ENCODE peak calls at places on chromosomes 12 and 14, in seven cellular contexts. R, B, M, K, V, Y and E are unnamed samples.

GRCh38 chr12:52141306-52141705 is 50.5 kb downstream of the KRT80 start:
- DNase-seq in R (no peak), B (no peak), M (no peak), K (no peak), V (no peak), Y (no peak), E (no peak)

GRCh38 chr14:53613404-53614253 is 343.0 kb downstream of the BMP4 start:
- DNase-seq in R (no peak), B (no peak), M (peak), K (peak), V (peak), Y (no peak), E (no peak)

GRCh38 chr12:105352940-105353635 is 22.6 kb downstream of the C12orf75 start:
- DNase-seq in R (no peak), B (peak), M (no peak), K (no peak), V (no peak), Y (no peak), E (no peak)

GRCh38 chr14:93137864-93138263 is 22.1 kb upstream of the ITPK1 start:
- DNase-seq in R (no peak), B (peak), M (no peak), K (no peak), V (no peak), Y (no peak), E (no peak)

GRCh38 chr14:68796418-68797101 is 3.7 kb upstream of the ZFP36L1 start:
- DNase-seq in R (peak), B (no peak), M (no peak), K (peak), V (peak), Y (no peak), E (peak)

GRCh38 chr12:68792952-68793351 is 15.0 kb upstream of the MDM2 start:
- DNase-seq in R (peak), B (peak), M (peak), K (peak), V (no peak), Y (no peak), E (no peak)

GRCh38 chr14:50501642-50502041 is 30.7 kb downstream of the MAP4K5 start:
- DNase-seq in R (no peak), B (peak), M (no peak), K (no peak), V (no peak), Y (no peak), E (no peak)

GRCh38 chr14:65042731-65043372 is 56.2 kb downstream of the FNTB start:
- DNase-seq in R (peak), B (no peak), M (peak), K (no peak), V (no peak), Y (no peak), E (no peak)

GRCh38 chr14:96083667-96084320 is 44.6 kb downstream of the C14orf132 start:
- DNase-seq in R (no peak), B (no peak), M (no peak), K (no peak), V (no peak), Y (no peak), E (no peak)

GRCh38 chr12:124715121-124715990 is 147.9 kb upstream of the NCOR2 start:
- DNase-seq in R (no peak), B (no peak), M (no peak), K (peak), V (no peak), Y (no peak), E (no peak)

GRCh38 chr12:63978519-63978918 is 134.0 kb downstream of the SRGAP1 start:
- DNase-seq in R (no peak), B (peak), M (no peak), K (no peak), V (no peak), Y (no peak), E (no peak)

GRCh38 chr12:85627584-85627983 is 208.6 kb downstream of the RASSF9 start:
- DNase-seq in R (no peak), B (peak), M (no peak), K (no peak), V (no peak), Y (no peak), E (no peak)

GRCh38 chr12:45745861-45746277 is 16.4 kb downstream of the ARID2 start:
- DNase-seq in R (no peak), B (peak), M (no peak), K (no peak), V (no peak), Y (no peak), E (no peak)

GRCh38 chr12:553216-554000 is 93.7 kb downstream of the B4GALNT3 start:
- DNase-seq in R (no peak), B (no peak), M (no peak), K (no peak), V (peak), Y (no peak), E (no peak)

GRCh38 chr14:36524220-36524837 is 4.3 kb upstream of the NKX2-1 start:
- DNase-seq in R (no peak), B (no peak), M (no peak), K (no peak), V (no peak), Y (no peak), E (peak)

GRCh38 chr12:44247588-44247987 is 411.7 kb downstream of the TMEM117 start:
- DNase-seq in R (no peak), B (no peak), M (no peak), K (no peak), V (no peak), Y (peak), E (no peak)

GRCh38 chr12:50661300-50662120 is 102.4 kb upstream of the ATF1 start:
- DNase-seq in R (no peak), B (no peak), M (peak), K (no peak), V (no peak), Y (no peak), E (no peak)

GRCh38 chr14:98189521-98189920 is 1082.5 kb downstream of the BCL11B start:
- DNase-seq in R (no peak), B (no peak), M (no peak), K (no peak), V (peak), Y (no peak), E (no peak)

GRCh38 chr12:53452159-53453077 is 516 bp downstream of the PCBP2 start:
- DNase-seq in R (peak), B (peak), M (no peak), K (peak), V (peak), Y (peak), E (peak)

GRCh38 chr12:79690156-79690605 is 583 bp downstream of the PAWR start:
- DNase-seq in R (no peak), B (no peak), M (no peak), K (peak), V (no peak), Y (no peak), E (no peak)

GRCh38 chr12:59403259-59403932 is 192.4 kb upstream of the SLC16A7 start:
- DNase-seq in R (no peak), B (peak), M (no peak), K (peak), V (peak), Y (peak), E (no peak)

GRCh38 chr14:104357689-104358527 is 219.5 kb downstream of the KIF26A start:
- DNase-seq in R (peak), B (no peak), M (no peak), K (no peak), V (no peak), Y (no peak), E (no peak)

GRCh38 chr12:58393152-58393551 is 451.8 kb downstream of the ATP23 start:
- DNase-seq in R (no peak), B (peak), M (no peak), K (no peak), V (no peak), Y (no peak), E (no peak)

GRCh38 chr14:91897121-91897701 is 29.9 kb upstream of the TC2N start:
- DNase-seq in R (no peak), B (peak), M (no peak), K (no peak), V (no peak), Y (peak), E (no peak)

GRCh38 chr14:59187802-59188460 is 536 bp upstream of the DAAM1 start:
- DNase-seq in R (peak), B (peak), M (no peak), K (peak), V (peak), Y (no peak), E (no peak)

GRCh38 chr12:50753232-50753769 is 10.6 kb upstream of the ATF1 start:
- DNase-seq in R (peak), B (no peak), M (no peak), K (no peak), V (no peak), Y (no peak), E (no peak)

GRCh38 chr12:9706081-9706685 is 26.7 kb downstream of the CLECL1 start:
- DNase-seq in R (no peak), B (no peak), M (no peak), K (no peak), V (no peak), Y (no peak), E (no peak)

GRCh38 chr12:13203028-13203922 is 6.7 kb downstream of the EMP1 start:
- DNase-seq in R (peak), B (peak), M (no peak), K (peak), V (no peak), Y (peak), E (no peak)

GRCh38 chr12:67161322-67161918 is 107.7 kb upstream of the CAND1 start:
- DNase-seq in R (no peak), B (peak), M (no peak), K (peak), V (no peak), Y (peak), E (no peak)

GRCh38 chr14:32259368-32260013 is 56.4 kb upstream of the RNU6-8 start:
- DNase-seq in R (no peak), B (peak), M (peak), K (peak), V (no peak), Y (no peak), E (no peak)
- H3K4me3 ChIP-seq in R (no peak), B (no peak), M (no peak), K (no peak), V (no peak), Y (no peak), E (no peak)

GRCh38 chr12:116144384-116144783 is 133.1 kb downstream of the MED13L start:
- DNase-seq in R (no peak), B (no peak), M (no peak), K (no peak), V (no peak), Y (no peak), E (no peak)

GRCh38 chr12:116148844-116149243 is 128.6 kb downstream of the MED13L start:
- DNase-seq in R (no peak), B (no peak), M (no peak), K (no peak), V (no peak), Y (no peak), E (no peak)

GRCh38 chr12:116143883-116144266 is 133.6 kb downstream of the MED13L start:
- DNase-seq in R (no peak), B (peak), M (no peak), K (no peak), V (no peak), Y (no peak), E (no peak)

GRCh38 chr12:116145451-116145850 is 132.0 kb downstream of the MED13L start:
- DNase-seq in R (no peak), B (no peak), M (no peak), K (no peak), V (no peak), Y (no peak), E (no peak)

GRCh38 chr12:116146386-116146785 is 131.1 kb downstream of the MED13L start:
- DNase-seq in R (no peak), B (no peak), M (no peak), K (no peak), V (no peak), Y (no peak), E (no peak)
- H3K4me3 ChIP-seq in R (no peak), B (no peak), M (no peak), K (no peak), V (no peak), Y (no peak), E (no peak)

DNA sequence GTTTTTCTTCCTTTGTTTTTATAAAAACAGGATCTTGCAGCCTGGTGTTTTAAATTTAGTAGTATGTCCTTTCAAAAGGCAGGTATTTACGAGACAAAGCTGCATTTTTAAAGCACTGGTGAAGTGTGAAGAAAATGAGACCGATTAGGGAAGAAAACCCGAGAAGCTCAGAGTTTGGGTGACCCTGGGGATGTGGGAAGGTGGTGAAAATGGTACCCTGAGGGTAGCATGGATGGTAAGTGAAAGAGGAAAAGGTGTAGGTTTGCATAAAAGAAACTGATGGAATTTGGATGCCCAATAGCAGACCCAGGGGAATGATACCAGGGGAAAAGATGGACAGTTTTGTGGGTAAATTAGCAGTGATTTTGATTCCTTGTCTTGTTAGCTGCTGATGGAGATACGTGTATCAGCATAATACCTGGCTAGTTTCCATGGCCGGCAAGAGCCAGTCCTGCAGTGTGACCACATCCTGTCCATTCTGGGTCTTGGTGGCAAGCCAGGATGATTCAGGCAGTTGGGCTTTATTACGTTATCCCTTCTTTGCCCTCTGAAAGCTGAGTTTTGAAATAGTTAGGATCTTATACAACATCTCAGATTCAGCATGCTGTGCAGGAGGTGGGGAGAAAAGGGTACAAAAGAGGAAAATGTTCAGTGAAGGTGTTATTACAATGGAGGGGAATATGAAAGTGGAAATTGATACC is 8.9 kb downstream of the BICD1 start:
- DNase-seq in R (peak), B (peak), M (no peak), K (no peak), V (peak), Y (no peak), E (no peak)
- H3K4me3 ChIP-seq in R (no peak), B (no peak), M (no peak), K (no peak), V (no peak), Y (no peak), E (no peak)

DNA sequence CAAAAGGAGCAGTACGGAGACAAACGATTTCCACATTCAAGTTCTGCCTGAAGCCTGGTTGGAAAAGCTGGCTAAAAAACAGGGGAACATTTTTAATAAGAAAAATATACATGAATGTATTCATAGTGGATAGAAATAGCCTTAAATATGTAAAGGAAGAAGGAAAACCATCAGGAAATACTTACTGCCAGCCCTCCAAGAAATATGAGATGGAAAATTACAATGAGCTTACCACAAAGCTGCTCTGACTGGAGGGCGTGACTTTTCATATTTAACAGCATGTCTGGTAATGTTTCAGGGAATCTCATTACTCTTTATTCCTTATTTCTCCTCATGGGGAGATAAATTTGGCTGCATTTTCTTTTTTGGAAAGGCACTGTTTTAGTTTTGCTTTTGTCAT is 75.9 kb upstream of the ZDHHC17 start:
- DNase-seq in R (no peak), B (peak), M (no peak), K (no peak), V (no peak), Y (no peak), E (no peak)
- H3K4me3 ChIP-seq in R (no peak), B (no peak), M (no peak), K (no peak), V (no peak), Y (no peak), E (no peak)

DNA sequence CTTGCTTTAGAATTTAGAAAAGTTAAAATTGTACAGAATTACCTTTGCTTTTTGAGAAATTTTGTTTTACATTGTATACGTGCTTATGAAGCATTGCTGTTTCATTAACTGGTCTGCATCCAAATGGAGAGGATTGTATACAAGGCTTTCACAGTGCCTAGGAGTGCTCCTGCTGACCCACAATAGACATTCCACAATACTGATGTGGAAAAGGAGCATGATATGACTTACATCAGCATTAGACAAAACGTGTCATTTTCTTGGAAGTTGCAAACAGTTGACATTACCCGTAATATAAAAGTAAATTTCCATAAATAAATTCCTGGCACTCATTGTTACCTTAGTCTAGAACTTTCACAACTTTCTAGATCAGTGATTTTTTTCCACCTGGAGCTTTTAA is 1.9 kb downstream of the PRKD1 start:
- DNase-seq in R (no peak), B (peak), M (no peak), K (no peak), V (no peak), Y (no peak), E (no peak)
- H3K4me3 ChIP-seq in R (no peak), B (peak), M (no peak), K (no peak), V (no peak), Y (no peak), E (peak)

GRCh38 chr14:33957993-33958392 is 7.1 kb upstream of the EGLN3 start:
- DNase-seq in R (no peak), B (no peak), M (no peak), K (no peak), V (no peak), Y (no peak), E (no peak)

GRCh38 chr14:33957299-33957698 is 6.4 kb upstream of the EGLN3 start:
- DNase-seq in R (no peak), B (no peak), M (no peak), K (no peak), V (no peak), Y (no peak), E (no peak)

GRCh38 chr14:33958616-33959226 is 7.8 kb upstream of the EGLN3 start:
- DNase-seq in R (no peak), B (no peak), M (no peak), K (no peak), V (no peak), Y (no peak), E (no peak)

GRCh38 chr14:33962016-33962415 is 11.1 kb upstream of the EGLN3 start:
- DNase-seq in R (no peak), B (no peak), M (no peak), K (no peak), V (no peak), Y (no peak), E (peak)

GRCh38 chr14:33959692-33960151 is 8.8 kb upstream of the EGLN3 start:
- DNase-seq in R (no peak), B (no peak), M (no peak), K (no peak), V (no peak), Y (no peak), E (peak)
- H3K4me3 ChIP-seq in R (no peak), B (no peak), M (no peak), K (no peak), V (no peak), Y (no peak), E (no peak)

GRCh38 chr12:24534632-24535031 is 414.3 kb downstream of the BCAT1 start:
- DNase-seq in R (no peak), B (peak), M (no peak), K (no peak), V (no peak), Y (no peak), E (no peak)

GRCh38 chr12:24533953-24534352 is 414.9 kb downstream of the BCAT1 start:
- DNase-seq in R (no peak), B (no peak), M (no peak), K (no peak), V (no peak), Y (no peak), E (no peak)

GRCh38 chr12:24539646-24540045 is 409.3 kb downstream of the BCAT1 start:
- DNase-seq in R (no peak), B (no peak), M (no peak), K (no peak), V (no peak), Y (no peak), E (no peak)

GRCh38 chr12:24535334-24536019 is 413.4 kb downstream of the BCAT1 start:
- DNase-seq in R (no peak), B (no peak), M (no peak), K (no peak), V (no peak), Y (no peak), E (no peak)

GRCh38 chr12:24537241-24537860 is 411.6 kb downstream of the BCAT1 start:
- DNase-seq in R (no peak), B (no peak), M (no peak), K (no peak), V (no peak), Y (no peak), E (no peak)
- H3K4me3 ChIP-seq in R (no peak), B (no peak), M (no peak), K (no peak), V (no peak), Y (no peak), E (no peak)

GRCh38 chr14:20332946-20333782 is at the start of gene CCNB1IP1:
- DNase-seq in R (peak), B (peak), M (peak), K (peak), V (peak), Y (peak), E (peak)

GRCh38 chr14:20332386-20332945 is 613 bp downstream of the CCNB1IP1 start:
- DNase-seq in R (no peak), B (peak), M (no peak), K (no peak), V (no peak), Y (no peak), E (no peak)

GRCh38 chr14:20328705-20329104 is 4.4 kb downstream of the CCNB1IP1 start:
- DNase-seq in R (no peak), B (no peak), M (no peak), K (no peak), V (no peak), Y (no peak), E (no peak)

GRCh38 chr14:20329355-20329754 is 3.7 kb downstream of the CCNB1IP1 start:
- DNase-seq in R (no peak), B (no peak), M (no peak), K (no peak), V (no peak), Y (no peak), E (no peak)

DNA sequence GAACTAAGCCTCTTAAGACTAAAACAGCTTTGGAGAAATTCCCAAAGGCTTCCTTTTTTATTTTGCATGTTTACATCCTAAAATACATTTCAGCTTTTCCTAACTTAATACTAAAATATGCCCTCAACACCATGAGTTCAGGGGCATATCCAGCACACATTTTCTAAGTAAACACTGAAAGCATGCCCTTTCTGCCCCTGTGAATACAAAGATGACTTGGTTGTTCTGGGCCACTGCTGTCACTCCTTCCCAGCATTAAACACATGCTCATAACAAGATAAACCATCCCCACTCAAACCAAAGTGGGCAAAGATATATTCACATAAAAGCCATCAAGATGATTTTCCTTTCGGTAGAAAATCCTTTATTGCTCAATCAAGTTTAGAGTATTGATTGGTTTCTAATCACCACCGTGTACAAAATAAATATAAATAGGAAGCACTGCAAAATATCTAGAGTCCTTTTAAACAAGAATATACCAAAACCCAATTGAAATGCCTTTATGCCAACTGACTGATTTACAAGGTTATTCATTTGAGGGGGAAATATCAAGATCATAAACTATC is 1.9 kb downstream of the CCNB1IP1 start:
- DNase-seq in R (no peak), B (no peak), M (no peak), K (no peak), V (no peak), Y (no peak), E (no peak)
- H3K4me3 ChIP-seq in R (no peak), B (no peak), M (peak), K (no peak), V (no peak), Y (peak), E (no peak)

GRCh38 chr14:75980856-75981255 is 939 bp downstream of the TGFB3 start:
- DNase-seq in R (no peak), B (no peak), M (no peak), K (no peak), V (no peak), Y (no peak), E (no peak)
- H3K4me3 ChIP-seq in R (no peak), B (peak), M (no peak), K (no peak), V (no peak), Y (no peak), E (peak)